ENCODE peak calls at places on chromosomes 4 and X, in seven cellular contexts. N is fibroblast of lung, U is BE2C, C is upper lobe of left lung, E is H9, Y is thyroid gland, G is AG09309. O is an unnamed sample.

GRCh38 chr4:186792994-186793393 is 69.3 kb upstream of the FAT1 start:
- DNase-seq in N (peak; percentile 61), U (no peak), C (no peak), E (no peak), Y (no peak), G (peak; percentile 88), O (no peak)

GRCh38 chrX:117973175-117974075 is 143.2 kb downstream of the KLHL13 start:
- DNase-seq in N (no peak), U (peak; percentile 39), C (no peak), E (no peak), Y (no peak), G (no peak), O (no peak)

GRCh38 chr4:15755321-15755750 is 22.8 kb upstream of the CD38 start:
- DNase-seq in N (peak; percentile 84), U (no peak), C (no peak), E (no peak), Y (no peak), G (no peak), O (no peak)

GRCh38 chr4:151418385-151418784 is 9.4 kb downstream of the FHIP1A start:
- DNase-seq in N (peak; percentile 90), U (no peak), C (no peak), E (no peak), Y (peak; percentile 41), G (peak; percentile 42), O (peak; percentile 86)

GRCh38 chr4:43457866-43458265 is 565.4 kb downstream of the GRXCR1 start:
- DNase-seq in N (peak; percentile 76), U (no peak), C (no peak), E (no peak), Y (no peak), G (no peak), O (no peak)

GRCh38 chr4:147349199-147349598 is 131.7 kb upstream of the EDNRA start:
- DNase-seq in N (peak; percentile 48), U (no peak), C (no peak), E (no peak), Y (no peak), G (no peak), O (no peak)

GRCh38 chr4:177809786-177810185 is 367.5 kb upstream of the AGA start:
- DNase-seq in N (no peak), U (no peak), C (no peak), E (no peak), Y (no peak), G (no peak), O (no peak)

GRCh38 chrX:65516756-65517155 is 17.8 kb downstream of the LAS1L start:
- DNase-seq in N (no peak), U (no peak), C (no peak), E (no peak), Y (no peak), G (no peak), O (no peak)

GRCh38 chr4:140291259-140291658 is 82.2 kb upstream of the SCOC start:
- DNase-seq in N (no peak), U (peak; percentile 50), C (no peak), E (no peak), Y (no peak), G (no peak), O (no peak)

GRCh38 chrX:45537936-45538335 is 337.3 kb upstream of the DIPK2B start:
- DNase-seq in N (no peak), U (no peak), C (no peak), E (no peak), Y (no peak), G (no peak), O (no peak)

GRCh38 chr4:26719954-26720552 is 136.2 kb downstream of the TBC1D19 start:
- DNase-seq in N (peak; percentile 29), U (no peak), C (no peak), E (no peak), Y (no peak), G (no peak), O (no peak)

GRCh38 chr4:10354746-10355145 is 102.5 kb downstream of the ZNF518B start:
- DNase-seq in N (no peak), U (no peak), C (no peak), E (no peak), Y (no peak), G (no peak), O (no peak)

GRCh38 chrX:54043696-54044125 is 562 bp downstream of the PHF8 start:
- DNase-seq in N (peak; percentile 30), U (no peak), C (peak; percentile 30), E (peak; percentile 57), Y (peak; percentile 30), G (no peak), O (no peak)

GRCh38 chr4:5887361-5888221 is 5.3 kb downstream of the CRMP1 start:
- DNase-seq in N (peak; percentile 25), U (peak; percentile 75), C (no peak), E (peak; percentile 62), Y (no peak), G (no peak), O (no peak)

GRCh38 chr4:148300877-148301276 is 141.3 kb downstream of the NR3C2 start:
- DNase-seq in N (no peak), U (no peak), C (no peak), E (no peak), Y (no peak), G (no peak), O (no peak)

GRCh38 chrX:53421772-53422090 is 723 bp downstream of the SMC1A start:
- DNase-seq in N (no peak), U (no peak), C (no peak), E (no peak), Y (no peak), G (no peak), O (no peak)

GRCh38 chrX:19063030-19063429 is 59.2 kb downstream of the ADGRG2 start:
- DNase-seq in N (peak; percentile 45), U (no peak), C (no peak), E (no peak), Y (no peak), G (no peak), O (no peak)

DNA sequence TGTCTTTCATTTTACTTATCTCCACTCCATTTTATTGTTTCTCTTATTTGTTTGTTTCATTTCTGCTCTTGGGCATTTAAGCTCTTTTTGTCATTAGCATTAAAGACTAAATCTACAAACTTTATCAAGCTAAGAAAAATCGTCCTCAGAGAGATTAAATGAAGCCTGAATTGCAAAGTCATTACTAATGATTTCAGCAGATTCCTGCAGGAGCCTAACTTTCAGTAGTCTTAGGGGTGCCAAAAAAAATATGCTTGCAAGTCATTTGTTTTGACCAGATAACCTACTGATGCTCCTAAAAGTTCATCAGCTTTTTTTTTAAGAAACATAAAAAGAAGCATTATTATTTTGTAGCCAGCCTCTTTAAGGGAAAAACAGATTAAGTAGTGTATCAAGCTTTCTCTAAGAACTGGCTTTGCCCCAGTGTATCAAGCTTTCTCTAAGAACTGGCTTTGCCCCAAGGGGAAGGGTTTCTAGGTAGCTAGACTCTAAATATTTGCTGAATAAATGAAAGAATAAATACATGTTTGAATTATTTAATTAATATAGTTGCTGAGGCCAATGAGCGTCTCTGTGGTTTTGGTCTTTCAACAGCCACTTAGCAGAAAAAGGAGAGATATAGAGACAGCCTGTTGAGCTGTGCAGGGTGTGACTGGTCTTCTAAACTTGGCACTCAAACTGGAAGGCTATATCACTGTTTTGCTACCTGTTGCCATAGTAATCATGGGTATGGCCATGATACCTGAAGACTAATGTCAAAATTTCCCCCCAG is 174.2 kb downstream of the BTC start:
- DNase-seq in N (peak; percentile 75), U (no peak), C (no peak), E (no peak), Y (no peak), G (no peak), O (no peak)
- TF ChIP-seq CTCF in N (no peak), U (no peak), C (no peak), E (no peak), Y (no peak), G (no peak), O (no peak)

GRCh38 chrX:131703646-131704045 is 159.8 kb downstream of the OR13H1 start:
- DNase-seq in N (no peak), U (no peak), C (no peak), E (no peak), Y (no peak), G (no peak), O (no peak)

GRCh38 chrX:131709553-131709952 is 165.7 kb downstream of the OR13H1 start:
- DNase-seq in N (no peak), U (no peak), C (no peak), E (no peak), Y (no peak), G (no peak), O (no peak)

GRCh38 chrX:131704136-131704695 is 160.3 kb downstream of the OR13H1 start:
- DNase-seq in N (peak; percentile 63), U (no peak), C (peak; percentile 83), E (no peak), Y (no peak), G (peak; percentile 69), O (no peak)
- TF ChIP-seq CTCF in N (no peak), U (no peak), C (no peak), E (peak; percentile 23), Y (no peak), G (peak; percentile 75), O (no peak)

GRCh38 chr4:118682928-118683327 is 2.3 kb upstream of the METTL14 start:
- DNase-seq in N (peak; percentile 12), U (peak; percentile 46), C (no peak), E (no peak), Y (no peak), G (peak; percentile 7), O (no peak)
- TF ChIP-seq CTCF in N (peak; percentile 57), U (peak; percentile 82), C (no peak), E (peak; percentile 69), Y (no peak), G (peak; percentile 61), O (peak; percentile 62)

GRCh38 chr4:25347473-25347872 is 29.6 kb upstream of the ANAPC4 start:
- DNase-seq in N (no peak), U (no peak), C (no peak), E (no peak), Y (no peak), G (no peak), O (peak; percentile 37)
- TF ChIP-seq CTCF in N (no peak), U (no peak), C (no peak), E (no peak), Y (no peak), G (no peak), O (no peak)

GRCh38 chr4:94668724-94669123 is 89.0 kb upstream of the BMPR1B start:
- DNase-seq in N (no peak), U (no peak), C (no peak), E (no peak), Y (no peak), G (no peak), O (no peak)
- TF ChIP-seq CTCF in N (no peak), U (no peak), C (no peak), E (no peak), Y (no peak), G (no peak), O (no peak)

GRCh38 chr4:102324725-102325124 is 20.6 kb downstream of the SLC39A8 start:
- DNase-seq in N (no peak), U (no peak), C (no peak), E (no peak), Y (no peak), G (no peak), O (no peak)

GRCh38 chr4:102321260-102321991 is 23.9 kb downstream of the SLC39A8 start:
- DNase-seq in N (peak; percentile 21), U (no peak), C (no peak), E (peak; percentile 41), Y (no peak), G (no peak), O (no peak)

GRCh38 chr4:102319594-102319993 is 25.7 kb downstream of the SLC39A8 start:
- DNase-seq in N (no peak), U (no peak), C (no peak), E (peak; percentile 60), Y (no peak), G (no peak), O (no peak)

GRCh38 chr4:102318526-102318925 is 26.8 kb downstream of the SLC39A8 start:
- DNase-seq in N (no peak), U (no peak), C (peak; percentile 70), E (no peak), Y (peak; percentile 26), G (no peak), O (no peak)

GRCh38 chr4:102322736-102323135 is 22.5 kb downstream of the SLC39A8 start:
- DNase-seq in N (no peak), U (no peak), C (no peak), E (no peak), Y (no peak), G (no peak), O (no peak)
- TF ChIP-seq CTCF in N (no peak), U (no peak), C (no peak), E (peak; percentile 44), Y (no peak), G (no peak), O (no peak)

O was measured in epithelial cell of proximal tubule.